ENCODE peak calls at places on chromosomes 11 and 22, in four cellular contexts. One of them, this sample, is unnamed.
A peak's percentile ranks its signal among the peaks of the same experiment; 100 is the strongest.

GRCh38 chr22:28394711-28395110 is 284.9 kb downstream of the TTC28 start:
- DNase-seq in vagina: no peak
- DNase-seq in HCT116: no peak
- DNase-seq in K562: no peak
- DNase-seq in this sample: no peak

GRCh38 chr11:67374571-67375276 is 1.3 kb upstream of the CLCF1 start:
- DNase-seq in K562: no peak
- DNase-seq in HCT116: no peak
- DNase-seq in vagina: no peak
- DNase-seq in this sample: no peak

GRCh38 chr11:107702109-107702660 is 9.7 kb downstream of the SLN start:
- DNase-seq in K562: no peak
- DNase-seq in vagina: no peak
- DNase-seq in HCT116: no peak
- DNase-seq in this sample: no peak

GRCh38 chr11:15942126-15942525 is 414.2 kb downstream of the SOX6 start:
- DNase-seq in HCT116: no peak
- DNase-seq in K562: no peak
- DNase-seq in vagina: peak; percentile 62
- DNase-seq in this sample: no peak

GRCh38 chr11:129291556-129291955 is 84.1 kb upstream of the BARX2 start:
- DNase-seq in HCT116: no peak
- DNase-seq in vagina: peak; percentile 69
- DNase-seq in K562: no peak
- DNase-seq in this sample: no peak

GRCh38 chr11:79439893-79440450 is 858 bp downstream of the TENM4 start:
- DNase-seq in HCT116: no peak
- DNase-seq in vagina: no peak
- DNase-seq in K562: no peak
- DNase-seq in this sample: no peak

GRCh38 chr22:37842015-37842793 is 1.9 kb downstream of the ANKRD54 start:
- DNase-seq in HCT116: no peak
- DNase-seq in K562: peak; percentile 16
- DNase-seq in vagina: no peak
- DNase-seq in this sample: no peak

GRCh38 chr11:112367453-112367852 is 106.8 kb upstream of the PLET1 start:
- DNase-seq in HCT116: no peak
- DNase-seq in K562: no peak
- DNase-seq in vagina: peak; percentile 32
- DNase-seq in this sample: no peak

GRCh38 chr22:39414377-39414776 is 14.8 kb downstream of the TAB1 start:
- DNase-seq in HCT116: no peak
- DNase-seq in K562: no peak
- DNase-seq in vagina: no peak
- DNase-seq in this sample: no peak

GRCh38 chr11:92300871-92301270 is 76.3 kb downstream of the FAT3 start:
- DNase-seq in HCT116: no peak
- DNase-seq in K562: no peak
- DNase-seq in vagina: no peak
- DNase-seq in this sample: no peak

DNA sequence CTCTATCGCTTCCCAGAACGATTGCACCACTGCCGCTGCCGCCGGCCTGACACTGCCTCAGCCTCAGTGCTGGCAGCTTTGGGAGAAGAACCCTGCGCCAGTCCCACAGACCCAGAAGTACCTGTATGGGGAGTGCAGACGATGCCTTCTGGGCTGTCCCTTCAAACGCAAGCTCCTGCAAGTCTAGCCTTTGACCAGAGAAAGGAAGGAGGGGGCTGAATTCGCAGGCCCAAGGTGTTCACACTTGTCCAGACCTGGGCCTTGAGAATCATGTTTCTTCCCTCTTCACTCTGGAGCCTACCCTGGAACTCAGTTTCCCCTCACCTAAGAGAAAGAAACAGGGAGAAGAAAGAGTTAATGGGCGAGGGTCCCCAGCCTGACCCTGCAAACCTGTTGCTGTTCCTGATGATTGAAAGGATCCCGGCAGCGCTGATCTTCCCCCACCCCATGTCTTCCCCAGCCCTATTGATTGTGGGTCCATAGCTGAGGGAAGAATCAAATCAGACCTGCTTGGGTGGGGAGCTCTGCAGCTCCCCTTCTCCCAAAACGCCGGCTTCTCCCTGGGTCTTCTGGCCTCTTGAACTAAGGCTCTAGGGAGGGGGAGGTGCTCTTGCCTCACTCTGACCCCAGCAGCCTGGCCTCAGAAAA is 786 bp upstream of the MCAM start:
- DNase-seq in HCT116: no peak
- DNase-seq in K562: no peak
- DNase-seq in vagina: no peak
- DNase-seq in this sample: no peak
- H3K4me1 ChIP-seq in HCT116: peaks cover 16% of the 10 kb centered on the region
- H3K4me1 ChIP-seq in K562: peaks cover 50% of the 10 kb centered on the region
- H3K4me1 ChIP-seq in vagina: peaks cover 69% of the 10 kb centered on the region
- H3K4me1 ChIP-seq in this sample: peaks cover 64% of the 10 kb centered on the region

GRCh38 chr11:119061256-119061655 is 4.3 kb upstream of the HYOU1 start:
- DNase-seq in HCT116: no peak
- DNase-seq in K562: no peak
- DNase-seq in vagina: no peak
- DNase-seq in this sample: no peak
- TF ChIP-seq POLR2A in HCT116: no peak
- TF ChIP-seq POLR2A in K562: no peak
- TF ChIP-seq POLR2A in vagina: no peak
- TF ChIP-seq POLR2A in this sample: no peak

GRCh38 chr11:126313826-126314225 is 10.0 kb downstream of the DCPS start:
- DNase-seq in HCT116: no peak
- DNase-seq in vagina: no peak
- DNase-seq in K562: no peak
- DNase-seq in this sample: no peak
- H3K27ac ChIP-seq in HCT116: no peak overlapping the region
- H3K27ac ChIP-seq in vagina: no peak overlapping the region
- H3K27ac ChIP-seq in K562: no peak overlapping the region
- H3K27ac ChIP-seq in this sample: no peak overlapping the region

GRCh38 chr11:73187854-73188253 is 30.2 kb upstream of the P2RY2 start:
- DNase-seq in HCT116: no peak
- DNase-seq in K562: no peak
- DNase-seq in vagina: no peak
- DNase-seq in this sample: no peak

GRCh38 chr11:73188301-73188700 is 29.8 kb upstream of the P2RY2 start:
- DNase-seq in HCT116: no peak
- DNase-seq in K562: no peak
- DNase-seq in vagina: no peak
- DNase-seq in this sample: no peak

GRCh38 chr11:73190557-73190885 is 27.6 kb upstream of the P2RY2 start:
- DNase-seq in K562: no peak
- DNase-seq in vagina: no peak
- DNase-seq in HCT116: no peak
- DNase-seq in this sample: no peak

GRCh38 chr11:73189723-73190556 is 28.1 kb upstream of the P2RY2 start:
- DNase-seq in HCT116: no peak
- DNase-seq in K562: no peak
- DNase-seq in vagina: no peak
- DNase-seq in this sample: no peak

GRCh38 chr11:73189315-73189714 is 28.8 kb upstream of the P2RY2 start:
- DNase-seq in HCT116: no peak
- DNase-seq in vagina: no peak
- DNase-seq in K562: no peak
- DNase-seq in this sample: no peak
- H3K4me1 ChIP-seq in HCT116: peaks cover 12% of the 10 kb centered on the region
- H3K4me1 ChIP-seq in vagina: peaks cover 43% of the 10 kb centered on the region
- H3K4me1 ChIP-seq in K562: no peaks in the 10 kb centered on the region
- H3K4me1 ChIP-seq in this sample: peaks cover 93% of the 10 kb centered on the region

DNA sequence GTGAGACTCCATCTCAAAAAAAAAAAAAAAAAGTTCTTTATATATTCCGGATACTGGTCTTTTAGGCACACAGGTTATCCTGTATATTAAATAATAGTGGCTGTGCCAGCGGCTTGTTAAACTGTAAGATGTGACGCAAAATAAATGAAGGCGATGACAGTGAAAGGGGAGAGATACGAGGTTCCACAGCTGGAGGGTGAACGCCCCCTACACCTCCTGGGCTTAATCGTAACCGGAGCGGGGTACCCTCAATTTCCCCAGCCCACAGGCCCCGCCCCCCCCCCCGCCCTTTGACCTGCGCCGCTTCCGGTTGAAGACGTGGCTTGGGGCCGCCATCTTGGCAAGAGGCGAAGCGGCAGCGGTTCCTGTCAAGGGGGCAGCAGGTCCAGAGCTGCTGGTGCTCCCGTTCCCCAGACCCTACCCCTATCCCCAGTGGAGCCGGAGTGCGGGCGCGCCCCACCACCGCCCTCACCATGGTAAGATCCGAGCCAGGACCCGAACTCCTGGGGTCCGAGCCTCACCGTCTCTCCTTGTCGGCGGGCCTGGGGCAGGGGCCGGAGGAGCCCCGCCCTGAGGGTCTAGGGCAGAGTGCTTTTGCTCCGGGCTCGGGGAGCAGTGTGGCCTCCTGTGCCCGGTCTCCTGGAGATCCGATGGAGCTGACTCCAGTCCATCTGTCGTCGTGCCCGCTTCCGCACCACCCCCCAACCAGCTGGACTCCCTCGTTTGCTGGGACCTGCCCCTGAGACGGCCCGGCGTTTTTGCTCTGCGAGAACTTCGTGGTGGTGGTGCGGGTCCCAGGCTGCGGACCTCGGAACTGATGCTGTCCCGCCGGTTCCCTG is at the start of gene ARCN1:
- DNase-seq in vagina: peak; percentile 92
- DNase-seq in K562: peak; percentile 86
- DNase-seq in HCT116: peak; percentile 41
- DNase-seq in this sample: peak; percentile 13
- TF ChIP-seq POLR2A in vagina: no peak
- TF ChIP-seq POLR2A in K562: peak; percentile 90
- TF ChIP-seq POLR2A in HCT116: peak; percentile 29
- TF ChIP-seq POLR2A in this sample: no peak

GRCh38 chr11:134038897-134039470 is 29.9 kb upstream of the JAM3 start:
- DNase-seq in vagina: no peak
- DNase-seq in HCT116: no peak
- DNase-seq in K562: no peak
- DNase-seq in this sample: no peak

GRCh38 chr11:134039726-134040385 is 29.0 kb upstream of the JAM3 start:
- DNase-seq in K562: no peak
- DNase-seq in vagina: no peak
- DNase-seq in HCT116: no peak
- DNase-seq in this sample: no peak

GRCh38 chr11:134041349-134041748 is 27.5 kb upstream of the JAM3 start:
- DNase-seq in vagina: no peak
- DNase-seq in HCT116: no peak
- DNase-seq in K562: no peak
- DNase-seq in this sample: no peak

GRCh38 chr11:134041791-134042696 is 26.8 kb upstream of the JAM3 start:
- DNase-seq in HCT116: no peak
- DNase-seq in K562: no peak
- DNase-seq in vagina: no peak
- DNase-seq in this sample: no peak

GRCh38 chr11:134040386-134041297 is 28.2 kb upstream of the JAM3 start:
- DNase-seq in vagina: no peak
- DNase-seq in K562: no peak
- DNase-seq in HCT116: no peak
- DNase-seq in this sample: no peak
- H3K27ac ChIP-seq in vagina: peak overlapping the region; percentile 69
- H3K27ac ChIP-seq in K562: no peak overlapping the region
- H3K27ac ChIP-seq in HCT116: no peak overlapping the region
- H3K27ac ChIP-seq in this sample: peak overlapping the region; percentile 74

GRCh38 chr11:73380321-73380720 is 4.1 kb downstream of the RELT start:
- DNase-seq in K562: no peak
- DNase-seq in vagina: no peak
- DNase-seq in HCT116: no peak
- DNase-seq in this sample: no peak

GRCh38 chr11:73381589-73381988 is 5.4 kb downstream of the RELT start:
- DNase-seq in K562: no peak
- DNase-seq in vagina: no peak
- DNase-seq in HCT116: no peak
- DNase-seq in this sample: no peak

GRCh38 chr11:73379189-73379880 is 3.1 kb downstream of the RELT start:
- DNase-seq in vagina: no peak
- DNase-seq in K562: peak; percentile 48
- DNase-seq in HCT116: no peak
- DNase-seq in this sample: no peak

GRCh38 chr11:73382183-73382582 is 6.0 kb downstream of the RELT start:
- DNase-seq in HCT116: no peak
- DNase-seq in K562: no peak
- DNase-seq in vagina: no peak
- DNase-seq in this sample: no peak

GRCh38 chr11:73380897-73381410 is 4.8 kb downstream of the RELT start:
- DNase-seq in vagina: no peak
- DNase-seq in K562: no peak
- DNase-seq in HCT116: no peak
- DNase-seq in this sample: no peak
- H3K4me1 ChIP-seq in vagina: peaks cover 49% of the 10 kb centered on the region
- H3K4me1 ChIP-seq in K562: peaks cover 57% of the 10 kb centered on the region
- H3K4me1 ChIP-seq in HCT116: peaks cover 7% of the 10 kb centered on the region
- H3K4me1 ChIP-seq in this sample: peaks cover 90% of the 10 kb centered on the region

GRCh38 chr11:70421123-70421522 is 22.8 kb downstream of the CTTN start:
- DNase-seq in vagina: no peak
- DNase-seq in K562: no peak
- DNase-seq in HCT116: no peak
- DNase-seq in this sample: no peak
- TF ChIP-seq POLR2A in vagina: no peak
- TF ChIP-seq POLR2A in K562: no peak
- TF ChIP-seq POLR2A in HCT116: no peak
- TF ChIP-seq POLR2A in this sample: no peak

GRCh38 chr22:23202812-23203451 is 22.6 kb downstream of the BCR start:
- DNase-seq in K562: no peak
- DNase-seq in HCT116: no peak
- DNase-seq in vagina: no peak
- DNase-seq in this sample: no peak
- H3K27ac ChIP-seq in K562: no peak overlapping the region
- H3K27ac ChIP-seq in HCT116: no peak overlapping the region
- H3K27ac ChIP-seq in vagina: no peak overlapping the region
- H3K27ac ChIP-seq in this sample: no peak overlapping the region